ENCODE peak calls at places on chromosomes 2 and 18, in eight cellular contexts. N, X, B, J, L, D, I and R are unnamed samples.

GRCh38 chr2:171723724-171724683 is 36.7 kb downstream of the DYNC1I2 start:
- DNase-seq in I (no peak), B (no peak), N (no peak), L (peak), J (no peak), D (peak), X (no peak), R (no peak)

GRCh38 chr2:7619203-7619602 is 702.0 kb downstream of the RNF144A start:
- DNase-seq in L (no peak), N (no peak), X (no peak), D (no peak), I (no peak), B (no peak), J (no peak), R (no peak)

GRCh38 chr2:190862591-190862991 is 18.0 kb upstream of the GLS start:
- DNase-seq in J (no peak), B (no peak), D (peak), X (no peak), I (no peak), N (no peak), L (no peak), R (no peak)

GRCh38 chr2:96816836-96817702 is 1.0 kb downstream of the CNNM3 start:
- DNase-seq in N (no peak), I (no peak), D (peak), X (no peak), B (no peak), L (no peak), J (no peak), R (no peak)

GRCh38 chr2:226641008-226641407 is 158.6 kb downstream of the IRS1 start:
- DNase-seq in J (no peak), D (no peak), I (no peak), N (no peak), B (no peak), L (no peak), X (no peak), R (no peak)

GRCh38 chr2:236343400-236344161 is 79.4 kb upstream of the ASB18 start:
- DNase-seq in L (peak), X (peak), J (peak), D (peak), N (peak), B (peak), I (no peak), R (peak)

GRCh38 chr2:12948963-12949353 is 232.2 kb downstream of the TRIB2 start:
- DNase-seq in X (no peak), D (no peak), J (no peak), N (no peak), I (no peak), B (no peak), L (no peak), R (no peak)

GRCh38 chr2:237411683-237412349 is 2.1 kb downstream of the COL6A3 start:
- DNase-seq in J (no peak), L (no peak), X (no peak), I (no peak), D (no peak), N (no peak), B (no peak), R (no peak)

GRCh38 chr2:71417300-71418202 is 35.8 kb upstream of the DYSF start:
- DNase-seq in L (peak), J (no peak), I (no peak), N (no peak), D (no peak), X (peak), B (no peak), R (no peak)

GRCh38 chr2:45554073-45554742 is 56.9 kb downstream of the SRBD1 start:
- DNase-seq in L (peak), I (no peak), X (no peak), D (peak), J (peak), B (no peak), N (no peak), R (no peak)

GRCh38 chr2:162327134-162327769 is 8.8 kb upstream of the IFIH1 start:
- DNase-seq in D (no peak), L (peak), I (peak), N (no peak), B (no peak), J (no peak), X (peak), R (no peak)

GRCh38 chr2:205407984-205408383 is 274.3 kb upstream of the NRP2 start:
- DNase-seq in J (peak), D (peak), I (no peak), L (no peak), N (no peak), B (no peak), X (no peak), R (peak)

GRCh38 chr2:3001595-3002184 is 375.9 kb downstream of the EIPR1 start:
- DNase-seq in X (no peak), L (peak), N (no peak), I (no peak), B (no peak), J (no peak), D (no peak), R (peak)

GRCh38 chr2:217973008-217973787 is 29.6 kb downstream of the TNS1 start:
- DNase-seq in B (no peak), J (no peak), X (no peak), I (no peak), D (no peak), N (no peak), L (no peak), R (no peak)

GRCh38 chr18:58615150-58616132 is 13.4 kb downstream of the ALPK2 start:
- DNase-seq in I (peak), J (no peak), B (peak), X (peak), L (no peak), N (no peak), D (no peak), R (no peak)

GRCh38 chr18:8949206-8949605 is 153.3 kb upstream of the NDUFV2 start:
- DNase-seq in X (no peak), J (no peak), I (no peak), D (no peak), N (no peak), B (no peak), L (no peak), R (no peak)

GRCh38 chr2:128488429-128488828 is 169.8 kb upstream of the HS6ST1 start:
- DNase-seq in L (peak), B (no peak), X (no peak), D (no peak), I (no peak), N (no peak), J (no peak), R (no peak)

GRCh38 chr18:26909599-26910290 is 44.2 kb upstream of the AQP4 start:
- DNase-seq in J (no peak), X (no peak), B (no peak), I (no peak), D (no peak), N (no peak), L (peak), R (no peak)

GRCh38 chr2:56068746-56069145 is 115.0 kb upstream of the CCDC85A start:
- DNase-seq in D (no peak), J (no peak), X (no peak), B (no peak), N (no peak), I (no peak), L (no peak), R (no peak)

GRCh38 chr2:239750045-239750835 is 274.9 kb downstream of the NDUFA10 start:
- DNase-seq in L (no peak), N (no peak), B (no peak), I (no peak), D (no peak), X (no peak), J (no peak), R (no peak)

GRCh38 chr2:26670171-26670570 is 22.4 kb upstream of the KCNK3 start:
- DNase-seq in J (no peak), I (no peak), L (no peak), D (peak), B (no peak), N (no peak), X (no peak), R (peak)

GRCh38 chr2:215874418-215874817 is 138.9 kb downstream of the MREG start:
- DNase-seq in L (no peak), N (no peak), B (no peak), I (no peak), J (no peak), X (no peak), D (peak), R (no peak)

GRCh38 chr2:121348128-121348740 is 63.2 kb upstream of the TFCP2L1 start:
- DNase-seq in N (no peak), J (no peak), B (no peak), X (no peak), I (no peak), D (no peak), L (no peak), R (no peak)

GRCh38 chr2:226514895-226515294 is 284.7 kb downstream of the IRS1 start:
- DNase-seq in X (no peak), L (no peak), N (no peak), D (peak), B (no peak), I (no peak), J (no peak), R (no peak)